ENCODE peak calls at places on chromosomes 7 and 10, in nine cellular contexts. One of them, this sample, is unnamed.

GRCh38 chr7:117251687-117252086 is 71.2 kb downstream of the WNT2 start:
- DNase-seq in pancreas: no peak
- DNase-seq in endothelial cell: no peak
- DNase-seq in kidney: no peak
- DNase-seq in glutamatergic neuron: no peak
- DNase-seq in mucosa of descending colon: no peak
- DNase-seq in uterus: no peak
- DNase-seq in thoracic aorta: no peak
- DNase-seq in GM23338: no peak
- DNase-seq in this sample: no peak

GRCh38 chr7:94410471-94411466 is 16.1 kb downstream of the COL1A2 start:
- DNase-seq in pancreas: no peak
- DNase-seq in endothelial cell: no peak
- DNase-seq in kidney: no peak
- DNase-seq in glutamatergic neuron: no peak
- DNase-seq in mucosa of descending colon: no peak
- DNase-seq in uterus: no peak
- DNase-seq in thoracic aorta: no peak
- DNase-seq in GM23338: no peak
- DNase-seq in this sample: no peak

GRCh38 chr7:80362677-80363076 is 149.2 kb downstream of the GNAT3 start:
- DNase-seq in pancreas: no peak
- DNase-seq in endothelial cell: no peak
- DNase-seq in kidney: no peak
- DNase-seq in glutamatergic neuron: no peak
- DNase-seq in mucosa of descending colon: no peak
- DNase-seq in uterus: no peak
- DNase-seq in thoracic aorta: no peak
- DNase-seq in GM23338: no peak
- DNase-seq in this sample: no peak

GRCh38 chr10:119360181-119360921 is 153.0 kb downstream of the GRK5 start:
- DNase-seq in pancreas: no peak
- DNase-seq in endothelial cell: no peak
- DNase-seq in kidney: peak
- DNase-seq in glutamatergic neuron: no peak
- DNase-seq in mucosa of descending colon: no peak
- DNase-seq in uterus: no peak
- DNase-seq in thoracic aorta: no peak
- DNase-seq in GM23338: no peak
- DNase-seq in this sample: no peak

GRCh38 chr7:152574892-152575511 is 100.9 kb downstream of the XRCC2 start:
- DNase-seq in pancreas: no peak
- DNase-seq in endothelial cell: no peak
- DNase-seq in kidney: no peak
- DNase-seq in glutamatergic neuron: no peak
- DNase-seq in mucosa of descending colon: peak
- DNase-seq in uterus: peak
- DNase-seq in thoracic aorta: no peak
- DNase-seq in GM23338: no peak
- DNase-seq in this sample: no peak

GRCh38 chr7:135761751-135762488 is 13.3 kb upstream of the FAM180A start:
- DNase-seq in pancreas: no peak
- DNase-seq in endothelial cell: peak
- DNase-seq in kidney: no peak
- DNase-seq in glutamatergic neuron: no peak
- DNase-seq in mucosa of descending colon: no peak
- DNase-seq in uterus: no peak
- DNase-seq in thoracic aorta: no peak
- DNase-seq in GM23338: no peak
- DNase-seq in this sample: no peak

GRCh38 chr10:119398996-119399395 is 143.5 kb downstream of the RGS10 start:
- DNase-seq in pancreas: no peak
- DNase-seq in endothelial cell: no peak
- DNase-seq in kidney: no peak
- DNase-seq in glutamatergic neuron: no peak
- DNase-seq in mucosa of descending colon: no peak
- DNase-seq in uterus: no peak
- DNase-seq in thoracic aorta: no peak
- DNase-seq in GM23338: no peak
- DNase-seq in this sample: no peak

GRCh38 chr10:31242902-31243301 is 76.1 kb upstream of the ZEB1 start:
- DNase-seq in pancreas: no peak
- DNase-seq in endothelial cell: no peak
- DNase-seq in kidney: no peak
- DNase-seq in glutamatergic neuron: no peak
- DNase-seq in mucosa of descending colon: no peak
- DNase-seq in uterus: peak
- DNase-seq in thoracic aorta: no peak
- DNase-seq in GM23338: no peak
- DNase-seq in this sample: peak

GRCh38 chr7:101626069-101626671 is 2.9 kb downstream of the MYL10 start:
- DNase-seq in pancreas: no peak
- DNase-seq in endothelial cell: no peak
- DNase-seq in kidney: no peak
- DNase-seq in glutamatergic neuron: no peak
- DNase-seq in mucosa of descending colon: no peak
- DNase-seq in uterus: no peak
- DNase-seq in thoracic aorta: no peak
- DNase-seq in GM23338: no peak
- DNase-seq in this sample: no peak

GRCh38 chr10:34808789-34809745 is 6.0 kb downstream of the PARD3 start:
- DNase-seq in pancreas: no peak
- DNase-seq in endothelial cell: no peak
- DNase-seq in kidney: peak
- DNase-seq in glutamatergic neuron: peak
- DNase-seq in mucosa of descending colon: peak
- DNase-seq in uterus: no peak
- DNase-seq in thoracic aorta: no peak
- DNase-seq in GM23338: peak
- DNase-seq in this sample: no peak

GRCh38 chr10:49647985-49648795 is 31.3 kb upstream of the C10orf53 start:
- DNase-seq in pancreas: no peak
- DNase-seq in endothelial cell: no peak
- DNase-seq in kidney: no peak
- DNase-seq in glutamatergic neuron: no peak
- DNase-seq in mucosa of descending colon: no peak
- DNase-seq in uterus: no peak
- DNase-seq in thoracic aorta: no peak
- DNase-seq in GM23338: no peak
- DNase-seq in this sample: no peak

GRCh38 chr7:83001362-83002040 is 161.2 kb downstream of the PCLO start:
- DNase-seq in pancreas: no peak
- DNase-seq in endothelial cell: no peak
- DNase-seq in kidney: no peak
- DNase-seq in glutamatergic neuron: no peak
- DNase-seq in mucosa of descending colon: no peak
- DNase-seq in uterus: no peak
- DNase-seq in thoracic aorta: no peak
- DNase-seq in GM23338: no peak
- DNase-seq in this sample: no peak

GRCh38 chr7:95865716-95866371 is 93.5 kb downstream of the DYNC1I1 start:
- DNase-seq in pancreas: no peak
- DNase-seq in endothelial cell: no peak
- DNase-seq in kidney: no peak
- DNase-seq in glutamatergic neuron: no peak
- DNase-seq in mucosa of descending colon: no peak
- DNase-seq in uterus: no peak
- DNase-seq in thoracic aorta: no peak
- DNase-seq in GM23338: peak
- DNase-seq in this sample: peak

GRCh38 chr10:61754553-61755540 is 92.1 kb downstream of the CABCOCO1 start:
- DNase-seq in pancreas: no peak
- DNase-seq in endothelial cell: no peak
- DNase-seq in kidney: no peak
- DNase-seq in glutamatergic neuron: no peak
- DNase-seq in mucosa of descending colon: no peak
- DNase-seq in uterus: no peak
- DNase-seq in thoracic aorta: no peak
- DNase-seq in GM23338: no peak
- DNase-seq in this sample: no peak

GRCh38 chr7:69814421-69814962 is 216.2 kb downstream of the AUTS2 start:
- DNase-seq in pancreas: no peak
- DNase-seq in endothelial cell: no peak
- DNase-seq in kidney: no peak
- DNase-seq in glutamatergic neuron: no peak
- DNase-seq in mucosa of descending colon: no peak
- DNase-seq in uterus: no peak
- DNase-seq in thoracic aorta: no peak
- DNase-seq in GM23338: peak
- DNase-seq in this sample: peak

GRCh38 chr7:94400643-94401042 is 5.9 kb downstream of the COL1A2 start:
- DNase-seq in pancreas: no peak
- DNase-seq in endothelial cell: no peak
- DNase-seq in kidney: no peak
- DNase-seq in glutamatergic neuron: no peak
- DNase-seq in mucosa of descending colon: no peak
- DNase-seq in uterus: no peak
- DNase-seq in thoracic aorta: no peak
- DNase-seq in GM23338: no peak
- DNase-seq in this sample: no peak

GRCh38 chr10:8065651-8066050 is 11.2 kb downstream of the GATA3 start:
- DNase-seq in pancreas: no peak
- DNase-seq in endothelial cell: peak
- DNase-seq in kidney: no peak
- DNase-seq in glutamatergic neuron: no peak
- DNase-seq in mucosa of descending colon: no peak
- DNase-seq in uterus: no peak
- DNase-seq in thoracic aorta: no peak
- DNase-seq in GM23338: no peak
- DNase-seq in this sample: no peak

GRCh38 chr7:158085741-158086695 is 501.6 kb downstream of the PTPRN2 start:
- DNase-seq in pancreas: no peak
- DNase-seq in endothelial cell: no peak
- DNase-seq in kidney: peak
- DNase-seq in glutamatergic neuron: no peak
- DNase-seq in mucosa of descending colon: no peak
- DNase-seq in uterus: no peak
- DNase-seq in thoracic aorta: no peak
- DNase-seq in GM23338: no peak
- DNase-seq in this sample: no peak

GRCh38 chr7:144063710-144064109 is 5.9 kb upstream of the OR2A25 start:
- DNase-seq in pancreas: no peak
- DNase-seq in endothelial cell: no peak
- DNase-seq in kidney: no peak
- DNase-seq in glutamatergic neuron: no peak
- DNase-seq in mucosa of descending colon: no peak
- DNase-seq in uterus: no peak
- DNase-seq in thoracic aorta: no peak
- DNase-seq in GM23338: peak
- DNase-seq in this sample: no peak
- TF ChIP-seq CTCF in pancreas: no peak
- TF ChIP-seq CTCF in endothelial cell: peak
- TF ChIP-seq CTCF in kidney: no peak
- TF ChIP-seq CTCF in glutamatergic neuron: peak
- TF ChIP-seq CTCF in mucosa of descending colon: no peak
- TF ChIP-seq CTCF in uterus: no peak
- TF ChIP-seq CTCF in thoracic aorta: no peak
- TF ChIP-seq CTCF in GM23338: peak
- TF ChIP-seq CTCF in this sample: peak

GRCh38 chr10:86349474-86349873 is 17.1 kb downstream of the GRID1 start:
- DNase-seq in pancreas: peak
- DNase-seq in endothelial cell: peak
- DNase-seq in kidney: peak
- DNase-seq in glutamatergic neuron: peak
- DNase-seq in mucosa of descending colon: no peak
- DNase-seq in uterus: no peak
- DNase-seq in thoracic aorta: no peak
- DNase-seq in GM23338: peak
- DNase-seq in this sample: no peak

GRCh38 chr10:86346794-86347665 is 19.6 kb downstream of the GRID1 start:
- DNase-seq in pancreas: peak
- DNase-seq in endothelial cell: no peak
- DNase-seq in kidney: peak
- DNase-seq in glutamatergic neuron: peak
- DNase-seq in mucosa of descending colon: no peak
- DNase-seq in uterus: no peak
- DNase-seq in thoracic aorta: no peak
- DNase-seq in GM23338: no peak
- DNase-seq in this sample: no peak

GRCh38 chr10:86347856-86348255 is 18.7 kb downstream of the GRID1 start:
- DNase-seq in pancreas: peak
- DNase-seq in endothelial cell: no peak
- DNase-seq in kidney: peak
- DNase-seq in glutamatergic neuron: peak
- DNase-seq in mucosa of descending colon: no peak
- DNase-seq in uterus: no peak
- DNase-seq in thoracic aorta: no peak
- DNase-seq in GM23338: no peak
- DNase-seq in this sample: no peak

GRCh38 chr10:86349940-86350630 is 16.5 kb downstream of the GRID1 start:
- DNase-seq in pancreas: no peak
- DNase-seq in endothelial cell: no peak
- DNase-seq in kidney: peak
- DNase-seq in glutamatergic neuron: no peak
- DNase-seq in mucosa of descending colon: no peak
- DNase-seq in uterus: no peak
- DNase-seq in thoracic aorta: no peak
- DNase-seq in GM23338: no peak
- DNase-seq in this sample: no peak

GRCh38 chr10:86348321-86349210 is 18.0 kb downstream of the GRID1 start:
- DNase-seq in pancreas: peak
- DNase-seq in endothelial cell: no peak
- DNase-seq in kidney: peak
- DNase-seq in glutamatergic neuron: peak
- DNase-seq in mucosa of descending colon: no peak
- DNase-seq in uterus: no peak
- DNase-seq in thoracic aorta: no peak
- DNase-seq in GM23338: peak
- DNase-seq in this sample: no peak
- TF ChIP-seq CTCF in pancreas: no peak
- TF ChIP-seq CTCF in endothelial cell: no peak
- TF ChIP-seq CTCF in kidney: no peak
- TF ChIP-seq CTCF in glutamatergic neuron: no peak
- TF ChIP-seq CTCF in mucosa of descending colon: no peak
- TF ChIP-seq CTCF in uterus: no peak
- TF ChIP-seq CTCF in thoracic aorta: no peak
- TF ChIP-seq CTCF in GM23338: peak
- TF ChIP-seq CTCF in this sample: no peak

DNA sequence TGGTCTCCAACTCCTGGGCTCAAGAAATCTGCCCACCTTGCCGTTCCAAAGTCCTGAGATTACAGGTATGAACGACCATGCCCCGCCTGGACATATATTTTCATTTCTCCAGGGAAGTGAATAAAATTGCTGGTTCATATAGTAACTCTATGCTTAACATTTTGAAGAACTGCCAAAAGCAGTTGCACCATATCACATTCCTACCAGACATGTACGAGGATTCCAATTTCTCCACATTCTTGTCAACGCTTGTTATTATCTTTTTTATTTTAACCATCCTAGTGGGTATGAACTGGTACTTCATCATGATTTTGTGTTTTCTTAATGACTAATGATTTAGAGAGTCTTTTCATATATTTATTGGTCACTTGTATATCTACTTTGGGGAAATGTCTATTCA is 21.9 kb upstream of the CPN1 start:
- DNase-seq in pancreas: no peak
- DNase-seq in endothelial cell: no peak
- DNase-seq in kidney: no peak
- DNase-seq in glutamatergic neuron: no peak
- DNase-seq in mucosa of descending colon: no peak
- DNase-seq in uterus: no peak
- DNase-seq in thoracic aorta: no peak
- DNase-seq in GM23338: no peak
- DNase-seq in this sample: no peak
- TF ChIP-seq CTCF in pancreas: no peak
- TF ChIP-seq CTCF in endothelial cell: no peak
- TF ChIP-seq CTCF in kidney: no peak
- TF ChIP-seq CTCF in glutamatergic neuron: no peak
- TF ChIP-seq CTCF in mucosa of descending colon: no peak
- TF ChIP-seq CTCF in uterus: no peak
- TF ChIP-seq CTCF in thoracic aorta: no peak
- TF ChIP-seq CTCF in GM23338: no peak
- TF ChIP-seq CTCF in this sample: no peak

GRCh38 chr10:4545077-4545476 is 280.9 kb upstream of the AKR1E2 start:
- DNase-seq in pancreas: no peak
- DNase-seq in endothelial cell: no peak
- DNase-seq in kidney: no peak
- DNase-seq in glutamatergic neuron: no peak
- DNase-seq in mucosa of descending colon: no peak
- DNase-seq in uterus: no peak
- DNase-seq in thoracic aorta: no peak
- DNase-seq in GM23338: no peak
- DNase-seq in this sample: no peak
- TF ChIP-seq CTCF in pancreas: no peak
- TF ChIP-seq CTCF in endothelial cell: no peak
- TF ChIP-seq CTCF in kidney: no peak
- TF ChIP-seq CTCF in glutamatergic neuron: no peak
- TF ChIP-seq CTCF in mucosa of descending colon: no peak
- TF ChIP-seq CTCF in uterus: no peak
- TF ChIP-seq CTCF in thoracic aorta: no peak
- TF ChIP-seq CTCF in GM23338: no peak
- TF ChIP-seq CTCF in this sample: no peak

This sample was measured in AG09319.